ENCODE peak calls at places on chromosomes 16 and 17, in four cellular contexts. E is RPMI7951, L is left cardiac atrium, M is naive B cell. B is an unnamed sample.
A peak's percentile ranks its signal among the peaks of the same experiment; 100 is the strongest.

GRCh38 chr17:67365762-67366192 is 600 bp downstream of the PSMD12 start:
- DNase-seq in E (peak; percentile 69), L (no peak), M (no peak), B (peak; percentile 79)

GRCh38 chr17:72592242-72592966 is 471.6 kb downstream of the SOX9 start:
- DNase-seq in E (peak; percentile 82), L (peak; percentile 67), M (no peak), B (peak; percentile 89)

GRCh38 chr17:44831270-44831770 is 1.2 kb upstream of the GJC1 start:
- DNase-seq in E (no peak), L (no peak), M (no peak), B (no peak)

GRCh38 chr16:8167436-8167835 is 422.9 kb downstream of the TMEM114 start:
- DNase-seq in E (no peak), L (no peak), M (no peak), B (no peak)

GRCh38 chr16:78648517-78648916 is 549.1 kb downstream of the WWOX start:
- DNase-seq in E (no peak), L (no peak), M (no peak), B (no peak)

GRCh38 chr17:61205406-61205805 is 194.2 kb upstream of the TBX2 start:
- DNase-seq in E (peak; percentile 51), L (no peak), M (no peak), B (no peak)

GRCh38 chr16:23597003-23597756 is 1.1 kb upstream of the NDUFAB1 start:
- DNase-seq in E (peak; percentile 60), L (peak; percentile 34), M (peak; percentile 11), B (peak; percentile 45)

GRCh38 chr17:78716814-78717393 is 65.2 kb downstream of the CYTH1 start:
- DNase-seq in E (peak; percentile 70), L (peak; percentile 72), M (no peak), B (peak; percentile 51)

GRCh38 chr17:55709984-55710383 is 12.7 kb downstream of the TMEM100 start:
- DNase-seq in E (no peak), L (no peak), M (no peak), B (no peak)

GRCh38 chr16:8867483-8868271 is 1.1 kb downstream of the CARHSP1 start:
- DNase-seq in E (no peak), L (peak; percentile 61), M (no peak), B (no peak)

GRCh38 chr16:23359092-23359760 is 57.1 kb downstream of the SCNN1B start:
- DNase-seq in E (no peak), L (no peak), M (no peak), B (peak; percentile 13)

GRCh38 chr16:29744541-29745101 is 1.2 kb downstream of the C16orf54 start:
- DNase-seq in E (no peak), L (no peak), M (peak; percentile 34), B (no peak)

GRCh38 chr17:29620271-29620670 is 2.4 kb downstream of the CORO6 start:
- DNase-seq in E (peak; percentile 81), L (no peak), M (no peak), B (peak; percentile 71)

GRCh38 chr16:75621170-75621477 is 2.0 kb downstream of the ADAT1 start:
- DNase-seq in E (peak; percentile 46), L (no peak), M (no peak), B (peak; percentile 69)

GRCh38 chr16:23871924-23872323 is 36.1 kb downstream of the PRKCB start:
- DNase-seq in E (no peak), L (no peak), M (no peak), B (no peak)

GRCh38 chr17:76243826-76244679 is 3.8 kb upstream of the RNF157 start:
- DNase-seq in E (peak; percentile 85), L (no peak), M (no peak), B (no peak)

GRCh38 chr17:77735341-77736206 is 222.9 kb upstream of the TNRC6C start:
- DNase-seq in E (no peak), L (peak; percentile 61), M (no peak), B (no peak)

GRCh38 chr17:41959336-41960095 is 7.1 kb upstream of the CNP start:
- DNase-seq in E (peak; percentile 65), L (no peak), M (no peak), B (peak; percentile 66)

GRCh38 chr17:80751070-80751459 is 206.4 kb downstream of the RPTOR start:
- DNase-seq in E (no peak), L (no peak), M (no peak), B (peak; percentile 38)

GRCh38 chr16:67055712-67056487 is 27.0 kb downstream of the CBFB start:
- DNase-seq in E (peak; percentile 96), L (no peak), M (no peak), B (peak; percentile 98)

GRCh38 chr17:32783602-32784001 is 93.3 kb downstream of the MYO1D start:
- DNase-seq in E (peak; percentile 55), L (no peak), M (peak; percentile 40), B (peak; percentile 76)

GRCh38 chr17:76171701-76172100 is 30.7 kb upstream of the FOXJ1 start:
- DNase-seq in E (no peak), L (no peak), M (no peak), B (no peak)